ENCODE peak calls at places on chromosomes 6 and 20, in five cellular contexts. One of them, this sample, is unnamed. For H3K27me3, the result is how much of the 10 kb centered on the place peaks cover.

GRCh38 chr6:17574871-17575560 is 25.1 kb upstream of the FAM8A1 start:
- DNase-seq in PC-9: no peak
- DNase-seq in cardiac muscle cell: no peak
- DNase-seq in GM06990: no peak
- DNase-seq in WERI-Rb-1: no peak
- DNase-seq in this sample: no peak

GRCh38 chr6:54419885-54420284 is 111.6 kb downstream of the TINAG start:
- DNase-seq in cardiac muscle cell: no peak
- DNase-seq in PC-9: no peak
- DNase-seq in WERI-Rb-1: no peak
- DNase-seq in GM06990: no peak
- DNase-seq in this sample: no peak

GRCh38 chr6:69985180-69985579 is 118.8 kb downstream of the COL19A1 start:
- DNase-seq in GM06990: peak
- DNase-seq in WERI-Rb-1: no peak
- DNase-seq in PC-9: no peak
- DNase-seq in cardiac muscle cell: no peak
- DNase-seq in this sample: no peak

GRCh38 chr6:51098246-51098645 is 279.6 kb downstream of the TFAP2B start:
- DNase-seq in GM06990: no peak
- DNase-seq in PC-9: no peak
- DNase-seq in cardiac muscle cell: no peak
- DNase-seq in WERI-Rb-1: no peak
- DNase-seq in this sample: no peak

GRCh38 chr6:168994966-168995365 is 258.7 kb downstream of the THBS2 start:
- DNase-seq in cardiac muscle cell: no peak
- DNase-seq in PC-9: no peak
- DNase-seq in GM06990: no peak
- DNase-seq in WERI-Rb-1: no peak
- DNase-seq in this sample: no peak

GRCh38 chr6:45480697-45481415 is 103.1 kb upstream of the SUPT3H start:
- DNase-seq in PC-9: no peak
- DNase-seq in WERI-Rb-1: no peak
- DNase-seq in cardiac muscle cell: no peak
- DNase-seq in GM06990: no peak
- DNase-seq in this sample: no peak

GRCh38 chr20:50056951-50057403 is 56.0 kb downstream of the UBE2V1 start:
- DNase-seq in cardiac muscle cell: no peak
- DNase-seq in GM06990: no peak
- DNase-seq in PC-9: no peak
- DNase-seq in WERI-Rb-1: no peak
- DNase-seq in this sample: no peak

GRCh38 chr20:46512943-46513844 is at the start of gene ZNF334:
- DNase-seq in cardiac muscle cell: peak
- DNase-seq in WERI-Rb-1: peak
- DNase-seq in GM06990: peak
- DNase-seq in PC-9: peak
- DNase-seq in this sample: no peak

GRCh38 chr6:16020259-16020658 is 108.6 kb upstream of the MYLIP start:
- DNase-seq in WERI-Rb-1: no peak
- DNase-seq in GM06990: no peak
- DNase-seq in PC-9: no peak
- DNase-seq in cardiac muscle cell: no peak
- DNase-seq in this sample: no peak

GRCh38 chr6:144285548-144285797 is 338 bp downstream of the UTRN start:
- DNase-seq in cardiac muscle cell: no peak
- DNase-seq in PC-9: no peak
- DNase-seq in GM06990: no peak
- DNase-seq in WERI-Rb-1: no peak
- DNase-seq in this sample: no peak

GRCh38 chr6:75024796-75025195 is 181.1 kb downstream of the COL12A1 start:
- DNase-seq in GM06990: no peak
- DNase-seq in cardiac muscle cell: no peak
- DNase-seq in PC-9: no peak
- DNase-seq in WERI-Rb-1: no peak
- DNase-seq in this sample: no peak

GRCh38 chr20:61218886-61219480 is 33.1 kb upstream of the CDH4 start:
- DNase-seq in PC-9: no peak
- DNase-seq in cardiac muscle cell: no peak
- DNase-seq in GM06990: no peak
- DNase-seq in WERI-Rb-1: no peak
- DNase-seq in this sample: no peak

GRCh38 chr6:29483186-29483585 is 4.6 kb downstream of the MAS1L start:
- DNase-seq in GM06990: no peak
- DNase-seq in WERI-Rb-1: no peak
- DNase-seq in cardiac muscle cell: no peak
- DNase-seq in PC-9: no peak
- DNase-seq in this sample: no peak

GRCh38 chr6:6515691-6516607 is 72.6 kb upstream of the LY86 start:
- DNase-seq in cardiac muscle cell: no peak
- DNase-seq in GM06990: peak
- DNase-seq in PC-9: no peak
- DNase-seq in WERI-Rb-1: no peak
- DNase-seq in this sample: peak

GRCh38 chr6:31058128-31058894 is 48.0 kb downstream of the MUC22 start:
- DNase-seq in GM06990: no peak
- DNase-seq in PC-9: peak
- DNase-seq in cardiac muscle cell: peak
- DNase-seq in WERI-Rb-1: peak
- DNase-seq in this sample: no peak

GRCh38 chr20:21704408-21705385 is 767 bp upstream of the PAX1 start:
- DNase-seq in cardiac muscle cell: no peak
- DNase-seq in GM06990: no peak
- DNase-seq in PC-9: no peak
- DNase-seq in WERI-Rb-1: no peak
- DNase-seq in this sample: no peak

GRCh38 chr6:1104988-1105670 is 206.8 kb upstream of the FOXQ1 start:
- DNase-seq in WERI-Rb-1: no peak
- DNase-seq in GM06990: no peak
- DNase-seq in PC-9: no peak
- DNase-seq in cardiac muscle cell: no peak
- DNase-seq in this sample: no peak

GRCh38 chr6:119137194-119138072 is 59.0 kb upstream of the FAM184A start:
- DNase-seq in WERI-Rb-1: no peak
- DNase-seq in PC-9: no peak
- DNase-seq in GM06990: no peak
- DNase-seq in cardiac muscle cell: no peak
- DNase-seq in this sample: no peak

GRCh38 chr6:128919412-128919811 is 36.5 kb downstream of the LAMA2 start:
- DNase-seq in WERI-Rb-1: no peak
- DNase-seq in GM06990: no peak
- DNase-seq in PC-9: no peak
- DNase-seq in cardiac muscle cell: no peak
- DNase-seq in this sample: no peak

GRCh38 chr6:106117579-106117978 is 31.4 kb downstream of the PRDM1 start:
- DNase-seq in PC-9: no peak
- DNase-seq in GM06990: no peak
- DNase-seq in WERI-Rb-1: no peak
- DNase-seq in cardiac muscle cell: no peak
- DNase-seq in this sample: peak

GRCh38 chr6:109239192-109239917 is 142.9 kb downstream of the CD164 start:
- DNase-seq in cardiac muscle cell: no peak
- DNase-seq in PC-9: no peak
- DNase-seq in GM06990: no peak
- DNase-seq in WERI-Rb-1: no peak
- DNase-seq in this sample: no peak

GRCh38 chr6:97113170-97113569 is 169.8 kb downstream of the MMS22L start:
- DNase-seq in PC-9: no peak
- DNase-seq in cardiac muscle cell: no peak
- DNase-seq in WERI-Rb-1: no peak
- DNase-seq in GM06990: no peak
- DNase-seq in this sample: no peak

GRCh38 chr6:16982827-16983226 is 119.0 kb upstream of the STMND1 start:
- DNase-seq in WERI-Rb-1: no peak
- DNase-seq in GM06990: peak
- DNase-seq in cardiac muscle cell: no peak
- DNase-seq in PC-9: no peak
- DNase-seq in this sample: no peak

GRCh38 chr6:30683137-30683979 is 3.1 kb downstream of the PPP1R18 start:
- DNase-seq in cardiac muscle cell: no peak
- DNase-seq in PC-9: no peak
- DNase-seq in GM06990: no peak
- DNase-seq in WERI-Rb-1: no peak
- DNase-seq in this sample: no peak

GRCh38 chr20:3168079-3168828 is 5.1 kb downstream of the LZTS3 start:
- DNase-seq in PC-9: peak
- DNase-seq in cardiac muscle cell: peak
- DNase-seq in WERI-Rb-1: no peak
- DNase-seq in GM06990: no peak
- DNase-seq in this sample: no peak

GRCh38 chr6:4291453-4292403 is 156.4 kb upstream of the ECI2 start:
- DNase-seq in PC-9: no peak
- DNase-seq in cardiac muscle cell: no peak
- DNase-seq in WERI-Rb-1: no peak
- DNase-seq in GM06990: no peak
- DNase-seq in this sample: no peak

DNA sequence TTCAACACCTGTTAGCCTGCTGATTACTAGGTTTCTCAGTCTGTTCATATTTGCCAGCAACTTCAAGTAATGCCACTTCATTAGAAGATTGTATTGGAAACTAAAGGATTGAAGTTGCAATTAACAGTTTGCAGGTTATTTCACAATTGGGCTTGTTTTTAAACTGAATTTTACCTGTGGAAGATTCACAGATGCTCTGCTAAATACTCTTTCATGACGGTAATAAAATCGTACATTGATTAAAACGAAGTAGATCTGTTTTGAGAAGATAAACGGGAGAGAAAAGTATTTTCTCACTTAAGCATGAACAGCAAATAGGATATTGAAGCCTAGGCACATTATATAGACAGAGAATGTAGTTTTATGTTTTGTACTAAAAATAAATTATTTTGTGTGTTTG is 1.6 kb downstream of the RNF182 start:
- DNase-seq in cardiac muscle cell: no peak
- DNase-seq in GM06990: no peak
- DNase-seq in WERI-Rb-1: no peak
- DNase-seq in PC-9: no peak
- DNase-seq in this sample: no peak
- H3K27me3 ChIP-seq in cardiac muscle cell: under half
- H3K27me3 ChIP-seq in GM06990: under half
- H3K27me3 ChIP-seq in WERI-Rb-1: under half
- H3K27me3 ChIP-seq in PC-9: under half
- H3K27me3 ChIP-seq in this sample: under half

GRCh38 chr20:48310312-48310711 is 517.5 kb downstream of the PREX1 start:
- DNase-seq in GM06990: no peak
- DNase-seq in cardiac muscle cell: no peak
- DNase-seq in PC-9: no peak
- DNase-seq in WERI-Rb-1: no peak
- DNase-seq in this sample: no peak

GRCh38 chr20:48307277-48307676 is 520.5 kb downstream of the PREX1 start:
- DNase-seq in PC-9: no peak
- DNase-seq in WERI-Rb-1: no peak
- DNase-seq in GM06990: no peak
- DNase-seq in cardiac muscle cell: no peak
- DNase-seq in this sample: no peak

GRCh38 chr20:48308232-48308781 is 519.5 kb downstream of the PREX1 start:
- DNase-seq in PC-9: no peak
- DNase-seq in cardiac muscle cell: no peak
- DNase-seq in WERI-Rb-1: no peak
- DNase-seq in GM06990: no peak
- DNase-seq in this sample: no peak

GRCh38 chr20:48309293-48309692 is 518.5 kb downstream of the PREX1 start:
- DNase-seq in WERI-Rb-1: no peak
- DNase-seq in cardiac muscle cell: no peak
- DNase-seq in PC-9: no peak
- DNase-seq in GM06990: no peak
- DNase-seq in this sample: no peak

GRCh38 chr20:48308882-48309281 is 518.9 kb downstream of the PREX1 start:
- DNase-seq in WERI-Rb-1: no peak
- DNase-seq in PC-9: no peak
- DNase-seq in GM06990: no peak
- DNase-seq in cardiac muscle cell: no peak
- DNase-seq in this sample: no peak
- H3K27me3 ChIP-seq in WERI-Rb-1: under half
- H3K27me3 ChIP-seq in PC-9: under half
- H3K27me3 ChIP-seq in GM06990: under half
- H3K27me3 ChIP-seq in cardiac muscle cell: under half
- H3K27me3 ChIP-seq in this sample: under half

GRCh38 chr20:57479196-57479595 is 45.7 kb downstream of the CTCFL start:
- DNase-seq in cardiac muscle cell: no peak
- DNase-seq in GM06990: no peak
- DNase-seq in PC-9: no peak
- DNase-seq in WERI-Rb-1: no peak
- DNase-seq in this sample: no peak
- H3K27me3 ChIP-seq in cardiac muscle cell: under half
- H3K27me3 ChIP-seq in GM06990: under half
- H3K27me3 ChIP-seq in PC-9: half or more
- H3K27me3 ChIP-seq in WERI-Rb-1: under half
- H3K27me3 ChIP-seq in this sample: under half

GRCh38 chr6:127120787-127121636 is 2.5 kb downstream of the RSPO3 start:
- DNase-seq in WERI-Rb-1: peak
- DNase-seq in cardiac muscle cell: peak
- DNase-seq in PC-9: peak
- DNase-seq in GM06990: peak
- DNase-seq in this sample: peak
- H3K27me3 ChIP-seq in WERI-Rb-1: under half
- H3K27me3 ChIP-seq in cardiac muscle cell: under half
- H3K27me3 ChIP-seq in PC-9: under half
- H3K27me3 ChIP-seq in GM06990: under half
- H3K27me3 ChIP-seq in this sample: under half

This sample was measured in CD8-positive, alpha-beta memory T cell.